ENCODE peak calls at places on chromosome 6, in four cellular contexts. D is fibroblast of gingiva, F is AG20443, U is fibroblast of mammary gland. P is an unnamed sample.

GRCh38 chr6:108029226-108029921 is 45.2 kb downstream of the OSTM1 start:
- DNase-seq in F (no peak), D (no peak), U (no peak), P (no peak)

GRCh38 chr6:108277831-108278230 is 17.0 kb upstream of the SNX3 start:
- DNase-seq in U (no peak), D (no peak), F (no peak), P (no peak)

GRCh38 chr6:34292954-34293353 is 44.1 kb upstream of the SMIM29 start:
- DNase-seq in F (no peak), U (no peak), D (no peak), P (no peak)

GRCh38 chr6:163165922-163166321 is 248.6 kb upstream of the QKI start:
- DNase-seq in D (no peak), F (no peak), U (no peak), P (no peak)

GRCh38 chr6:160991411-160992322 is at the start of gene MAP3K4:
- DNase-seq in F (peak), D (peak), U (peak), P (peak)

GRCh38 chr6:14910692-14911547 is 334.9 kb upstream of the JARID2 start:
- DNase-seq in D (no peak), F (no peak), U (peak), P (no peak)

GRCh38 chr6:137883400-137883888 is 16.4 kb downstream of the TNFAIP3 start:
- DNase-seq in D (no peak), U (peak), F (no peak), P (no peak)

GRCh38 chr6:125732398-125732797 is 17.0 kb upstream of the HEY2 start:
- DNase-seq in D (no peak), F (no peak), U (no peak), P (no peak)

GRCh38 chr6:24252215-24252614 is 105.6 kb downstream of the DCDC2 start:
- DNase-seq in F (no peak), U (no peak), D (no peak), P (no peak)

GRCh38 chr6:153056308-153056707 is 53.8 kb upstream of the MTRF1L start:
- DNase-seq in D (no peak), U (no peak), F (no peak), P (no peak)

GRCh38 chr6:20301256-20301655 is 89.0 kb upstream of the MBOAT1 start:
- DNase-seq in D (no peak), U (no peak), F (no peak), P (no peak)

GRCh38 chr6:12119085-12119588 is 107.0 kb downstream of the HIVEP1 start:
- DNase-seq in D (no peak), F (no peak), U (no peak), P (no peak)

GRCh38 chr6:64591682-64592081 is 956.1 kb downstream of the PHF3 start:
- DNase-seq in D (no peak), U (no peak), F (no peak), P (no peak)

GRCh38 chr6:157110620-157111019 is 212.7 kb downstream of the TMEM242 start:
- DNase-seq in D (peak), F (no peak), U (peak), P (no peak)

GRCh38 chr6:26336355-26337198 is 28.4 kb upstream of the BTN3A2 start:
- DNase-seq in F (peak), D (peak), U (peak), P (peak)

GRCh38 chr6:138001750-138002349 is 105.4 kb downstream of the PERP start:
- DNase-seq in U (peak), D (peak), F (peak), P (peak)

GRCh38 chr6:88208736-88209135 is 42.6 kb upstream of the CNR1 start:
- DNase-seq in F (no peak), D (no peak), U (peak), P (no peak)

GRCh38 chr6:17972074-17972966 is 15.1 kb downstream of the KIF13A start:
- DNase-seq in F (no peak), D (no peak), U (no peak), P (no peak)

GRCh38 chr6:40542175-40542764 is 44.9 kb downstream of the LRFN2 start:
- DNase-seq in D (no peak), F (no peak), U (no peak), P (no peak)

GRCh38 chr6:38114976-38115632 is 295.6 kb downstream of the ZFAND3 start:
- DNase-seq in D (no peak), F (no peak), U (no peak), P (no peak)

GRCh38 chr6:159833556-159833955 is 33.5 kb downstream of the PNLDC1 start:
- DNase-seq in U (peak), F (peak), D (peak), P (peak)

GRCh38 chr6:122789862-122790739 is 1.0 kb downstream of the SMPDL3A start:
- DNase-seq in D (peak), U (peak), F (peak), P (peak)

GRCh38 chr6:169398342-169399105 is 144.9 kb upstream of the THBS2 start:
- DNase-seq in F (peak), U (peak), D (peak), P (no peak)

GRCh38 chr6:13354331-13355042 is 26.1 kb upstream of the TBC1D7 start:
- DNase-seq in D (peak), F (peak), U (peak), P (peak)

GRCh38 chr6:115514656-115515055 is 546.0 kb downstream of the FRK start:
- DNase-seq in D (peak), F (peak), U (peak), P (peak)

GRCh38 chr6:130337534-130337933 is 28.3 kb upstream of the TMEM200A start:
- DNase-seq in F (no peak), U (no peak), D (no peak), P (no peak)

GRCh38 chr6:14736231-14736953 is 509.5 kb upstream of the JARID2 start:
- DNase-seq in F (no peak), U (no peak), D (no peak), P (no peak)

GRCh38 chr6:64733433-64733832 is 973.6 kb downstream of the EYS start:
- DNase-seq in F (no peak), D (no peak), U (no peak), P (no peak)

GRCh38 chr6:44542401-44543116 is 155.1 kb downstream of the CDC5L start:
- DNase-seq in F (peak), D (peak), U (no peak), P (peak)

GRCh38 chr6:155604991-155605390 is 149.4 kb upstream of the NOX3 start:
- DNase-seq in U (no peak), D (no peak), F (no peak), P (no peak)

GRCh38 chr6:137802408-137803182 is 64.5 kb upstream of the TNFAIP3 start:
- DNase-seq in F (no peak), D (no peak), U (no peak), P (no peak)